ENCODE peak calls at places on chromosomes 13 and 19, in six cellular contexts. Z is uterus; R is astrocyte of the hippocampus; U is AG09319; T is T-helper 1 cell; X is stimulated activated naive B cell treated with anti-CD40 and anti-IgM and Interleukin-4, amounts not matched to agents 10 μg/mL and 1 μg/mL and 100 μg/mL, for 72 hours. F is an unnamed sample.

GRCh38 chr19:39563408-39563807 is 23.4 kb upstream of the EID2 start:
- DNase-seq in R (peak), U (no peak), Z (no peak), T (no peak), X (no peak), F (no peak)

GRCh38 chr13:65217459-65217858 is 2012.7 kb downstream of the PCDH9 start:
- DNase-seq in X (no peak), R (no peak), Z (no peak), T (no peak), U (no peak), F (no peak)

GRCh38 chr19:12763100-12763499 is 11.5 kb downstream of the BEST2 start:
- DNase-seq in Z (no peak), X (no peak), T (no peak), U (no peak), R (no peak), F (no peak)

GRCh38 chr13:27600712-27601111 is 19.6 kb downstream of the LNX2 start:
- DNase-seq in R (no peak), U (no peak), T (no peak), Z (no peak), X (no peak), F (no peak)

GRCh38 chr19:56282809-56283208 is 10.3 kb downstream of the EDDM13 start:
- DNase-seq in X (no peak), Z (no peak), T (no peak), R (no peak), U (no peak), F (no peak)

GRCh38 chr13:60591348-60591747 is 194.3 kb downstream of the TDRD3 start:
- DNase-seq in Z (no peak), X (no peak), T (no peak), U (peak), R (peak), F (no peak)

GRCh38 chr13:30898721-30899188 is 7.3 kb upstream of the MEDAG start:
- DNase-seq in U (peak), R (peak), T (no peak), Z (peak), X (no peak), F (no peak)

GRCh38 chr19:55638864-55639359 is 1.9 kb upstream of the ZNF580 start:
- DNase-seq in T (no peak), U (no peak), X (no peak), R (peak), Z (no peak), F (no peak)

GRCh38 chr19:17090501-17091074 is 15.0 kb downstream of the MYO9B start:
- DNase-seq in U (no peak), Z (no peak), T (no peak), R (no peak), X (peak), F (no peak)

GRCh38 chr19:52957591-52957990 is 5.1 kb downstream of the ZNF816 start:
- DNase-seq in X (no peak), Z (no peak), R (no peak), T (no peak), U (no peak), F (no peak)

GRCh38 chr19:17686592-17687042 is 1.5 kb downstream of the UNC13A start:
- DNase-seq in X (no peak), U (no peak), T (no peak), Z (no peak), R (no peak), F (no peak)

GRCh38 chr13:65600702-65601101 is 1629.4 kb downstream of the PCDH9 start:
- DNase-seq in R (no peak), X (no peak), Z (no peak), T (no peak), U (no peak), F (no peak)

GRCh38 chr13:97627566-97627965 is 193.6 kb downstream of the RAP2A start:
- DNase-seq in T (no peak), R (peak), U (peak), Z (peak), X (no peak), F (no peak)

GRCh38 chr13:74047925-74048324 is 86.3 kb downstream of the KLF12 start:
- DNase-seq in X (no peak), R (peak), T (no peak), U (no peak), Z (no peak), F (no peak)

GRCh38 chr19:48695743-48696352 is at the start of gene FUT2:
- DNase-seq in U (no peak), T (no peak), Z (no peak), R (no peak), X (no peak), F (no peak)

GRCh38 chr19:49157445-49158224 is at the start of gene TRPM4:
- DNase-seq in Z (peak), R (peak), T (no peak), U (no peak), X (no peak), F (no peak)

GRCh38 chr19:54455786-54456422 is 6.9 kb downstream of the LENG8 start:
- DNase-seq in T (no peak), U (no peak), Z (no peak), R (no peak), X (no peak), F (no peak)

GRCh38 chr13:109840201-109840892 is 54.0 kb upstream of the IRS2 start:
- DNase-seq in U (no peak), Z (no peak), T (no peak), X (no peak), R (peak), F (no peak)

GRCh38 chr19:29098863-29099481 is 114.0 kb downstream of the UQCRFS1 start:
- DNase-seq in U (peak), R (peak), T (no peak), Z (peak), X (no peak), F (no peak)

GRCh38 chr19:33703438-33703750 is 81.6 kb downstream of the CHST8 start:
- DNase-seq in X (no peak), Z (no peak), T (no peak), R (no peak), U (no peak), F (no peak)

GRCh38 chr13:46232281-46232680 is 20.6 kb downstream of the LRRC63 start:
- DNase-seq in U (no peak), Z (no peak), X (no peak), R (peak), T (no peak), F (no peak)

GRCh38 chr13:110714798-110715394 is 1.4 kb downstream of the ING1 start:
- DNase-seq in Z (peak), X (no peak), R (peak), T (peak), U (no peak), F (no peak)

GRCh38 chr13:57829496-57829895 is 198.0 kb downstream of the PCDH17 start:
- DNase-seq in U (no peak), T (no peak), R (peak), Z (no peak), X (no peak), F (no peak)

GRCh38 chr19:14517840-14518505 is at the start of gene DNAJB1:
- DNase-seq in X (peak), U (no peak), T (peak), Z (peak), R (peak), F (no peak)

GRCh38 chr13:25178070-25178469 is 6.0 kb upstream of the AMER2 start:
- DNase-seq in T (no peak), U (no peak), R (no peak), Z (no peak), X (no peak), F (no peak)

GRCh38 chr19:39405930-39406655 is 554 bp upstream of the ZFP36 start:
- DNase-seq in Z (no peak), T (peak), R (no peak), U (no peak), X (peak), F (no peak)

GRCh38 chr13:32594339-32594738 is 8.1 kb downstream of the PDS5B start:
- DNase-seq in Z (no peak), U (no peak), R (peak), X (no peak), T (no peak), F (no peak)

GRCh38 chr13:70310720-70311119 is 202.5 kb upstream of the KLHL1 start:
- DNase-seq in T (no peak), U (no peak), Z (no peak), R (peak), X (no peak), F (no peak)